ENCODE peak calls at places on chromosomes 4 and X, in eight cellular contexts. One of them, this sample, is unnamed. For H3K27me3, the result is how much of the 10 kb centered on the place peaks cover.

GRCh38 chrX:147565239-147565638 is 346.5 kb upstream of the FMR1 start:
- DNase-seq in tibial nerve: no peak
- DNase-seq in endothelial cell of umbilical vein: no peak
- DNase-seq in kidney epithelial cell: no peak
- DNase-seq in cardiac muscle cell: no peak
- DNase-seq in esophagus muscularis mucosa: no peak
- DNase-seq in uterus: no peak
- DNase-seq in bronchial epithelial cell: peak
- DNase-seq in this sample: no peak

GRCh38 chr4:139619644-139620043 is 46.0 kb upstream of the MGST2 start:
- DNase-seq in tibial nerve: no peak
- DNase-seq in endothelial cell of umbilical vein: no peak
- DNase-seq in kidney epithelial cell: no peak
- DNase-seq in cardiac muscle cell: peak
- DNase-seq in esophagus muscularis mucosa: no peak
- DNase-seq in uterus: no peak
- DNase-seq in bronchial epithelial cell: peak
- DNase-seq in this sample: no peak

GRCh38 chr4:71209161-71209560 is 129.7 kb upstream of the SLC4A4 start:
- DNase-seq in tibial nerve: no peak
- DNase-seq in endothelial cell of umbilical vein: no peak
- DNase-seq in kidney epithelial cell: no peak
- DNase-seq in cardiac muscle cell: no peak
- DNase-seq in esophagus muscularis mucosa: no peak
- DNase-seq in uterus: no peak
- DNase-seq in bronchial epithelial cell: peak
- DNase-seq in this sample: peak

GRCh38 chr4:139961344-139961948 is 192.5 kb downstream of the MAML3 start:
- DNase-seq in tibial nerve: no peak
- DNase-seq in endothelial cell of umbilical vein: no peak
- DNase-seq in kidney epithelial cell: no peak
- DNase-seq in cardiac muscle cell: no peak
- DNase-seq in esophagus muscularis mucosa: no peak
- DNase-seq in uterus: no peak
- DNase-seq in bronchial epithelial cell: peak
- DNase-seq in this sample: no peak

GRCh38 chrX:139200346-139200745 is 330.2 kb upstream of the F9 start:
- DNase-seq in tibial nerve: no peak
- DNase-seq in endothelial cell of umbilical vein: no peak
- DNase-seq in kidney epithelial cell: no peak
- DNase-seq in cardiac muscle cell: no peak
- DNase-seq in esophagus muscularis mucosa: no peak
- DNase-seq in uterus: no peak
- DNase-seq in bronchial epithelial cell: no peak
- DNase-seq in this sample: no peak

GRCh38 chr4:62051332-62051731 is 851.2 kb downstream of the ADGRL3 start:
- DNase-seq in tibial nerve: no peak
- DNase-seq in endothelial cell of umbilical vein: no peak
- DNase-seq in kidney epithelial cell: no peak
- DNase-seq in cardiac muscle cell: no peak
- DNase-seq in esophagus muscularis mucosa: no peak
- DNase-seq in uterus: no peak
- DNase-seq in bronchial epithelial cell: peak
- DNase-seq in this sample: no peak

GRCh38 chr4:41144812-41145211 is 69.5 kb downstream of the APBB2 start:
- DNase-seq in tibial nerve: no peak
- DNase-seq in endothelial cell of umbilical vein: no peak
- DNase-seq in kidney epithelial cell: no peak
- DNase-seq in cardiac muscle cell: no peak
- DNase-seq in esophagus muscularis mucosa: no peak
- DNase-seq in uterus: no peak
- DNase-seq in bronchial epithelial cell: peak
- DNase-seq in this sample: no peak

GRCh38 chr4:150828159-150828558 is 186.9 kb downstream of the LRBA start:
- DNase-seq in tibial nerve: no peak
- DNase-seq in endothelial cell of umbilical vein: no peak
- DNase-seq in kidney epithelial cell: no peak
- DNase-seq in cardiac muscle cell: no peak
- DNase-seq in esophagus muscularis mucosa: no peak
- DNase-seq in uterus: no peak
- DNase-seq in bronchial epithelial cell: no peak
- DNase-seq in this sample: no peak

GRCh38 chr4:26161030-26161824 is 159.6 kb upstream of the RBPJ start:
- DNase-seq in tibial nerve: no peak
- DNase-seq in endothelial cell of umbilical vein: no peak
- DNase-seq in kidney epithelial cell: no peak
- DNase-seq in cardiac muscle cell: no peak
- DNase-seq in esophagus muscularis mucosa: no peak
- DNase-seq in uterus: no peak
- DNase-seq in bronchial epithelial cell: no peak
- DNase-seq in this sample: no peak

GRCh38 chr4:3703677-3704521 is 62.3 kb upstream of the ADRA2C start:
- DNase-seq in tibial nerve: no peak
- DNase-seq in endothelial cell of umbilical vein: no peak
- DNase-seq in kidney epithelial cell: no peak
- DNase-seq in cardiac muscle cell: peak
- DNase-seq in esophagus muscularis mucosa: no peak
- DNase-seq in uterus: no peak
- DNase-seq in bronchial epithelial cell: no peak
- DNase-seq in this sample: no peak

GRCh38 chr4:72243641-72244040 is 211.8 kb downstream of the NPFFR2 start:
- DNase-seq in tibial nerve: no peak
- DNase-seq in endothelial cell of umbilical vein: no peak
- DNase-seq in kidney epithelial cell: no peak
- DNase-seq in cardiac muscle cell: no peak
- DNase-seq in esophagus muscularis mucosa: no peak
- DNase-seq in uterus: no peak
- DNase-seq in bronchial epithelial cell: peak
- DNase-seq in this sample: no peak

GRCh38 chrX:102727761-102728160 is 7.2 kb downstream of the GPRASP3 start:
- DNase-seq in tibial nerve: no peak
- DNase-seq in endothelial cell of umbilical vein: no peak
- DNase-seq in kidney epithelial cell: no peak
- DNase-seq in cardiac muscle cell: no peak
- DNase-seq in esophagus muscularis mucosa: no peak
- DNase-seq in uterus: no peak
- DNase-seq in bronchial epithelial cell: no peak
- DNase-seq in this sample: no peak

GRCh38 chr4:3822230-3822947 is 56.2 kb downstream of the ADRA2C start:
- DNase-seq in tibial nerve: no peak
- DNase-seq in endothelial cell of umbilical vein: no peak
- DNase-seq in kidney epithelial cell: no peak
- DNase-seq in cardiac muscle cell: no peak
- DNase-seq in esophagus muscularis mucosa: no peak
- DNase-seq in uterus: no peak
- DNase-seq in bronchial epithelial cell: no peak
- DNase-seq in this sample: no peak

GRCh38 chr4:53119685-53120084 is 246.2 kb downstream of the SCFD2 start:
- DNase-seq in tibial nerve: peak
- DNase-seq in endothelial cell of umbilical vein: no peak
- DNase-seq in kidney epithelial cell: no peak
- DNase-seq in cardiac muscle cell: peak
- DNase-seq in esophagus muscularis mucosa: no peak
- DNase-seq in uterus: peak
- DNase-seq in bronchial epithelial cell: peak
- DNase-seq in this sample: no peak

GRCh38 chr4:7765676-7766075 is 174.0 kb downstream of the AFAP1 start:
- DNase-seq in tibial nerve: no peak
- DNase-seq in endothelial cell of umbilical vein: no peak
- DNase-seq in kidney epithelial cell: no peak
- DNase-seq in cardiac muscle cell: no peak
- DNase-seq in esophagus muscularis mucosa: no peak
- DNase-seq in uterus: no peak
- DNase-seq in bronchial epithelial cell: no peak
- DNase-seq in this sample: no peak

GRCh38 chrX:100924370-100924769 is 4.3 kb downstream of the XKRX start:
- DNase-seq in tibial nerve: no peak
- DNase-seq in endothelial cell of umbilical vein: no peak
- DNase-seq in kidney epithelial cell: no peak
- DNase-seq in cardiac muscle cell: no peak
- DNase-seq in esophagus muscularis mucosa: no peak
- DNase-seq in uterus: no peak
- DNase-seq in bronchial epithelial cell: no peak
- DNase-seq in this sample: no peak

GRCh38 chrX:20311505-20311904 is 44.8 kb upstream of the RPS6KA3 start:
- DNase-seq in tibial nerve: no peak
- DNase-seq in endothelial cell of umbilical vein: no peak
- DNase-seq in kidney epithelial cell: no peak
- DNase-seq in cardiac muscle cell: no peak
- DNase-seq in esophagus muscularis mucosa: no peak
- DNase-seq in uterus: no peak
- DNase-seq in bronchial epithelial cell: no peak
- DNase-seq in this sample: no peak

GRCh38 chr4:20251061-20251795 is 477 bp upstream of the SLIT2 start:
- DNase-seq in tibial nerve: no peak
- DNase-seq in endothelial cell of umbilical vein: no peak
- DNase-seq in kidney epithelial cell: no peak
- DNase-seq in cardiac muscle cell: no peak
- DNase-seq in esophagus muscularis mucosa: no peak
- DNase-seq in uterus: no peak
- DNase-seq in bronchial epithelial cell: no peak
- DNase-seq in this sample: no peak
- H3K4me3 ChIP-seq in tibial nerve: peak
- H3K4me3 ChIP-seq in endothelial cell of umbilical vein: peak
- H3K4me3 ChIP-seq in kidney epithelial cell: peak
- H3K4me3 ChIP-seq in cardiac muscle cell: peak
- H3K4me3 ChIP-seq in esophagus muscularis mucosa: peak
- H3K4me3 ChIP-seq in uterus: peak
- H3K4me3 ChIP-seq in bronchial epithelial cell: peak
- H3K4me3 ChIP-seq in this sample: peak

GRCh38 chr4:30722092-30722915 is 2.1 kb downstream of the PCDH7 start:
- DNase-seq in tibial nerve: no peak
- DNase-seq in endothelial cell of umbilical vein: peak
- DNase-seq in kidney epithelial cell: no peak
- DNase-seq in cardiac muscle cell: no peak
- DNase-seq in esophagus muscularis mucosa: no peak
- DNase-seq in uterus: peak
- DNase-seq in bronchial epithelial cell: no peak
- DNase-seq in this sample: no peak
- TF ChIP-seq CTCF in tibial nerve: no peak
- TF ChIP-seq CTCF in endothelial cell of umbilical vein: no peak
- TF ChIP-seq CTCF in kidney epithelial cell: no peak
- TF ChIP-seq CTCF in cardiac muscle cell: no peak
- TF ChIP-seq CTCF in esophagus muscularis mucosa: no peak
- TF ChIP-seq CTCF in uterus: no peak
- TF ChIP-seq CTCF in bronchial epithelial cell: no peak
- TF ChIP-seq CTCF in this sample: no peak

GRCh38 chrX:131059231-131059630 is 1.1 kb downstream of the ARHGAP36 start:
- DNase-seq in tibial nerve: no peak
- DNase-seq in endothelial cell of umbilical vein: no peak
- DNase-seq in kidney epithelial cell: no peak
- DNase-seq in cardiac muscle cell: no peak
- DNase-seq in esophagus muscularis mucosa: no peak
- DNase-seq in uterus: no peak
- DNase-seq in bronchial epithelial cell: no peak
- DNase-seq in this sample: no peak

GRCh38 chrX:131057706-131058105 is 440 bp upstream of the ARHGAP36 start:
- DNase-seq in tibial nerve: no peak
- DNase-seq in endothelial cell of umbilical vein: no peak
- DNase-seq in kidney epithelial cell: no peak
- DNase-seq in cardiac muscle cell: no peak
- DNase-seq in esophagus muscularis mucosa: no peak
- DNase-seq in uterus: no peak
- DNase-seq in bronchial epithelial cell: no peak
- DNase-seq in this sample: no peak

GRCh38 chrX:131058136-131058868 is at the start of gene ARHGAP36:
- DNase-seq in tibial nerve: no peak
- DNase-seq in endothelial cell of umbilical vein: no peak
- DNase-seq in kidney epithelial cell: no peak
- DNase-seq in cardiac muscle cell: peak
- DNase-seq in esophagus muscularis mucosa: no peak
- DNase-seq in uterus: no peak
- DNase-seq in bronchial epithelial cell: no peak
- DNase-seq in this sample: no peak

GRCh38 chrX:131063613-131064012 is 5.5 kb downstream of the ARHGAP36 start:
- DNase-seq in tibial nerve: no peak
- DNase-seq in endothelial cell of umbilical vein: no peak
- DNase-seq in kidney epithelial cell: no peak
- DNase-seq in cardiac muscle cell: no peak
- DNase-seq in esophagus muscularis mucosa: no peak
- DNase-seq in uterus: no peak
- DNase-seq in bronchial epithelial cell: no peak
- DNase-seq in this sample: no peak

GRCh38 chrX:131060147-131060546 is 2.0 kb downstream of the ARHGAP36 start:
- DNase-seq in tibial nerve: no peak
- DNase-seq in endothelial cell of umbilical vein: no peak
- DNase-seq in kidney epithelial cell: no peak
- DNase-seq in cardiac muscle cell: no peak
- DNase-seq in esophagus muscularis mucosa: no peak
- DNase-seq in uterus: no peak
- DNase-seq in bronchial epithelial cell: no peak
- DNase-seq in this sample: no peak
- H3K27me3 ChIP-seq in tibial nerve: under half
- H3K27me3 ChIP-seq in endothelial cell of umbilical vein: under half
- H3K27me3 ChIP-seq in kidney epithelial cell: under half
- H3K27me3 ChIP-seq in cardiac muscle cell: half or more
- H3K27me3 ChIP-seq in esophagus muscularis mucosa: under half
- H3K27me3 ChIP-seq in uterus: under half
- H3K27me3 ChIP-seq in bronchial epithelial cell: under half
- H3K27me3 ChIP-seq in this sample: under half

GRCh38 chr4:174170906-174171305 is 112.6 kb downstream of the FBXO8 start:
- DNase-seq in tibial nerve: no peak
- DNase-seq in endothelial cell of umbilical vein: no peak
- DNase-seq in kidney epithelial cell: no peak
- DNase-seq in cardiac muscle cell: no peak
- DNase-seq in esophagus muscularis mucosa: no peak
- DNase-seq in uterus: no peak
- DNase-seq in bronchial epithelial cell: no peak
- DNase-seq in this sample: no peak

GRCh38 chr4:174177536-174177935 is 105.9 kb downstream of the FBXO8 start:
- DNase-seq in tibial nerve: no peak
- DNase-seq in endothelial cell of umbilical vein: no peak
- DNase-seq in kidney epithelial cell: no peak
- DNase-seq in cardiac muscle cell: no peak
- DNase-seq in esophagus muscularis mucosa: no peak
- DNase-seq in uterus: no peak
- DNase-seq in bronchial epithelial cell: no peak
- DNase-seq in this sample: no peak

GRCh38 chr4:174173360-174173759 is 110.1 kb downstream of the FBXO8 start:
- DNase-seq in tibial nerve: no peak
- DNase-seq in endothelial cell of umbilical vein: no peak
- DNase-seq in kidney epithelial cell: no peak
- DNase-seq in cardiac muscle cell: no peak
- DNase-seq in esophagus muscularis mucosa: no peak
- DNase-seq in uterus: no peak
- DNase-seq in bronchial epithelial cell: no peak
- DNase-seq in this sample: no peak

GRCh38 chr4:174170091-174170490 is 113.4 kb downstream of the FBXO8 start:
- DNase-seq in tibial nerve: no peak
- DNase-seq in endothelial cell of umbilical vein: no peak
- DNase-seq in kidney epithelial cell: no peak
- DNase-seq in cardiac muscle cell: no peak
- DNase-seq in esophagus muscularis mucosa: no peak
- DNase-seq in uterus: no peak
- DNase-seq in bronchial epithelial cell: no peak
- DNase-seq in this sample: no peak

DNA sequence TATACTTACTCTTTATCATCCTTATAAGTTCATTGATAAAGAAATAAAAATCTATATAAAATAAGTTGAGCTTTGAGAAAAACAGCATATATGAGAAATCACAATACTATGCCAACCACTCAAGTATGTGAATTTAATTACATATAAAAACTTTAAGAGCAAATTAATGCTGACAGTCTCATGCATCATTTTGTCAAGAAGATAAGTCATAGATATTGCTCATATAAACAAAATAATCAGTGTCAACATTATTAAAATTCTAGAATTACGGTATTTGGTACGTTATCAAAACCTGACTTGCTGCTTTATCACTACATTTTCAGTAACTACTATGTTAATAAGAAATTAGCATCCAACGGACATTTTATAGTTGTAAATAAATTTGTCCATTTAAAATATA is 111.2 kb downstream of the FBXO8 start:
- DNase-seq in tibial nerve: no peak
- DNase-seq in endothelial cell of umbilical vein: no peak
- DNase-seq in kidney epithelial cell: no peak
- DNase-seq in cardiac muscle cell: no peak
- DNase-seq in esophagus muscularis mucosa: no peak
- DNase-seq in uterus: no peak
- DNase-seq in bronchial epithelial cell: no peak
- DNase-seq in this sample: no peak
- H3K4me3 ChIP-seq in tibial nerve: no peak
- H3K4me3 ChIP-seq in endothelial cell of umbilical vein: no peak
- H3K4me3 ChIP-seq in kidney epithelial cell: no peak
- H3K4me3 ChIP-seq in cardiac muscle cell: no peak
- H3K4me3 ChIP-seq in esophagus muscularis mucosa: no peak
- H3K4me3 ChIP-seq in uterus: no peak
- H3K4me3 ChIP-seq in bronchial epithelial cell: no peak
- H3K4me3 ChIP-seq in this sample: no peak